ENCODE peak calls at places on chromosome 16, in nine cellular contexts. R, Z, E, D, V, S, Y, L and G are unnamed samples.

GRCh38 chr16:63385714-63386113 is 1349.5 kb upstream of the CDH8 start:
- DNase-seq in Z (no peak), D (no peak), E (no peak), V (no peak), S (no peak), L (no peak), R (no peak), Y (no peak), G (no peak)

GRCh38 chr16:57590654-57591085 is 37.8 kb upstream of the ADGRG1 start:
- DNase-seq in S (no peak), D (peak), V (no peak), L (peak), Z (no peak), E (no peak), Y (peak), R (peak), G (no peak)

GRCh38 chr16:1745181-1745899 is 26.0 kb downstream of the NME3 start:
- DNase-seq in E (no peak), L (peak), Y (peak), S (no peak), R (peak), D (peak), Z (no peak), V (no peak), G (no peak)

GRCh38 chr16:46765050-46765449 is 16.9 kb upstream of the MYLK3 start:
- DNase-seq in S (no peak), Z (no peak), E (no peak), D (peak), V (no peak), L (peak), Y (peak), R (peak), G (no peak)

GRCh38 chr16:70714526-70715112 is 28.8 kb upstream of the MTSS2 start:
- DNase-seq in L (no peak), Z (no peak), R (no peak), V (no peak), Y (no peak), E (no peak), D (no peak), S (no peak), G (no peak)

GRCh38 chr16:66660422-66661209 is 35.9 kb downstream of the CMTM4 start:
- DNase-seq in Z (peak), D (peak), E (peak), S (peak), L (peak), Y (peak), V (peak), R (peak), G (no peak)

GRCh38 chr16:57185446-57185944 is 344 bp downstream of the PSME3IP1 start:
- DNase-seq in D (peak), R (peak), S (peak), V (no peak), Z (peak), Y (peak), E (peak), L (peak), G (no peak)

GRCh38 chr16:68486671-68487495 is 38.6 kb upstream of the SMPD3 start:
- DNase-seq in Z (no peak), Y (no peak), V (no peak), R (no peak), L (no peak), E (no peak), D (no peak), S (no peak), G (no peak)

GRCh38 chr16:83898463-83899271 is at the start of gene MLYCD:
- DNase-seq in R (peak), D (peak), Y (peak), S (peak), E (peak), Z (peak), V (peak), L (peak), G (peak)

GRCh38 chr16:50841081-50841886 is 99.4 kb downstream of the CYLD start:
- DNase-seq in S (no peak), Z (no peak), R (peak), D (peak), L (peak), V (no peak), Y (no peak), E (no peak), G (no peak)

GRCh38 chr16:466651-467050 is 41.2 kb downstream of the RAB11FIP3 start:
- DNase-seq in V (no peak), E (no peak), L (no peak), S (no peak), Y (no peak), R (no peak), D (no peak), Z (no peak), G (no peak)

DNA sequence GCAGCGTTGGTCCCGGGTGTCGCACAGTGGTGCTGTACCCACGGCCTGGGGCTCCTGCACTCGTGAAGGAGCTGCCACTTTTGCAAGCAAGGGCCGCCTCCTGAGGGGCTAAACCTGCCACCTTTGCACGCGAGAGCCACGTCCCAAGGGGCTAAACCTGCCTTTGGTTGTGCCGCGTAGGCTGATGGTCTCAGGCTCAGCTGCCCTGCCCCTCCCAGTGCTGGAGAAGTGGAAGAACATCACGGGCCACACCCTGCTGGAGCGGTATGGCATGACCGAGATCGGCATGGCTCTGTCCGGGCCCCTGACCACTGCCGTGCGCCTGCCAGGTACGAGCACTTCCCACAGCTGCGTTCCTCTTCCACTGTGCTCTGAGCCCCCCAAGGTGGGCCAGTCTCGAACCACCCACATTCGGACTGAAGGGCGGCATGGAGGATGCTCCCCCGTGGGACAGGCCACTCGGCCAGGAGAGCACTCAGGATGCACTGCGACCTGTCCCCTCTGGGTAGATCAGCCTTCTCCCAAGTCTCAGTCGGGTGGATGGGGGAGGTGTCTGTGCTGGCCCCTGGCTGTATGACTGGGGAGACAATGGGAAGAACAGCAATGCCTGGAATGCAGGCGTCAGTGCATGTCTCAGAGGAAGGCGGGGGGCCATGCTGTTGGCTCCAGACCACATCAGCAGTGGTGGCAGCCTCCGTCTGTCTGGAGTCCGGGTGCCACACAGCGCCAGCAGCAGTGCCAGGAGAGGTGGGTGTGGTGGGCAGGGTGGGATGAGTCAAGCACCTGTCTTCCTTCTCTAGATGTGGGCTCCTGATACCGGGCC is 20.7 kb downstream of the ACSF3 start:
- DNase-seq in R (peak), E (no peak), Y (peak), S (no peak), V (peak), D (peak), L (no peak), Z (no peak), G (no peak)
- H3K4me3 ChIP-seq in R (no peak), E (no peak), Y (no peak), S (no peak), V (no peak), D (no peak), L (no peak), Z (peak), G (no peak)

DNA sequence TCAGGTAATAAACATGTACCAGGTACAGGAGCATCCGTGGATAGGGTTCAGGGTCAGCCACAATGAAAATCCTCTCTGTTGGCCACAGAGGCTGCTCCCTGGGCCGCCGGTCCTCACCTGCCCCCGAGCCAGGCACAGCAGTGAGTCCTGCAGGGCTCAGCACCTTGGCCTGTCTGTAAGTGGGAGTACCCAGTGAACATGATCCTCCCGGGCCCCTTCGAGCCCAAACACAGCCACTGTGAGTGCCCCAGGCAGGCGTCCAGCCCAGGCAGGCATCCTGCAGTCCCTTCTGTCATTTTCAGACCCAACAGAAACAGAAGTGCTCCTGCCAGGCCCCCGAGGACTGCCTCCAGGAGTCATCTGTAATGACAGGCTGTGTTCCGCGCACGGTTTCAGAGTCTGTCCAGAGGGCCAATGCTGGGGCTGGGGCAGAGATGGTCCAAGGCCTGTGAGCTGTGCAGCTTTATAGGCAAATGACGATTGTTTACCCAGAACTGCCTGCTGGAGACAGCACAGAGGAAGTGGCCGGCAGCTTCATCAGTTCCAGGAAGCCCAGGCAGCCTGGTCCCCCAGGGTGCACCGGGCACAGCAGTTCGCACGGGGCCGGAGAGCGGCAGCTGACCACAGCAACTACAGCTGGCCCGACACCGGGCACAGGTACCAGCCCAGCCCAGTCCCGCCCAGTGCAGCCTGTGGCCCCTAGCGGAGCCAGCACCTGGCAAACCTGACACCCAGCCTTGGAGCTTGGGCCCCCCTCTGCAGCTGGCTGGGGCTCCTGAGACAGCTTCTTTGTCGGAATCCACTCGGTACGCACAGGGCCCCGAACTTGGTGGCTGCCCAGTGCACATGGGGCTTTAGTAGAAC is 13.2 kb downstream of the SLC7A5 start:
- DNase-seq in Y (peak), V (peak), R (peak), S (peak), L (peak), Z (peak), D (peak), E (no peak), G (no peak)
- H3K4me3 ChIP-seq in Y (no peak), V (peak), R (no peak), S (no peak), L (no peak), Z (peak), D (no peak), E (no peak), G (no peak)

GRCh38 chr16:88465387-88465983 is 12.4 kb downstream of the ZFPM1 start:
- DNase-seq in D (no peak), L (no peak), S (no peak), Z (no peak), E (no peak), V (no peak), Y (no peak), R (no peak), G (no peak)
- H3K4me3 ChIP-seq in D (no peak), L (no peak), S (no peak), Z (no peak), E (no peak), V (no peak), Y (no peak), R (no peak), G (no peak)

GRCh38 chr16:49838639-49839461 is 17.1 kb downstream of the ZNF423 start:
- DNase-seq in Z (no peak), D (no peak), R (no peak), S (no peak), Y (no peak), V (peak), L (no peak), E (no peak), G (no peak)
- H3K4me3 ChIP-seq in Z (no peak), D (peak), R (no peak), S (peak), Y (no peak), V (peak), L (no peak), E (no peak), G (peak)

DNA sequence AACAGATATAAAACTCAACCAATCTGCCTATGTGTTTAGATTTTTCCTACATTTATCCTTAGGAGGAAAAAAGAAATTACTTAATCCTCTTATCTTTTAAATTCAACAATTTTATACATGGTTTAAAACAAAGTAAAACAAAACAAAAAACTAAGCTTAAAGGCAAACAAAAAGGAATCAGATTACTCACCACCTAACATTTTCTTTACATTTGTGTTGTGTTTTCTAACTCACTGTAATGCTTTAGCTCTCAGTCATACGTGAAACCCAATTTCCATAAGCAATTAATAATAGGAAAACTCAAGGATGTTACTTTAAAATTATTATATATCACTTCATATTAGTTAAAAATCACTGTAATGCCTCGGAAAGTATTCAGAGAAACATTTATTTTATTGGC is 6.7 kb upstream of the IRX5 start:
- DNase-seq in D (no peak), V (no peak), L (no peak), R (no peak), Z (no peak), S (no peak), Y (no peak), E (no peak), G (no peak)
- H3K4me3 ChIP-seq in D (no peak), V (peak), L (no peak), R (no peak), Z (no peak), S (no peak), Y (no peak), E (no peak), G (no peak)